ENCODE peak calls at places on chromosomes 6 and 20, in four cellular contexts. One of them, this sample, is unnamed.

GRCh38 chr20:6178537-6178936 is 55.7 kb upstream of the FERMT1 start:
- DNase-seq in bronchial epithelial cell: peak
- DNase-seq in ascending aorta: no peak
- DNase-seq in GM12865: no peak
- DNase-seq in this sample: peak

GRCh38 chr6:144063744-144064401 is 31.5 kb downstream of the SF3B5 start:
- DNase-seq in bronchial epithelial cell: peak
- DNase-seq in ascending aorta: peak
- DNase-seq in GM12865: peak
- DNase-seq in this sample: no peak

GRCh38 chr6:68941345-68941744 is 306.3 kb downstream of the ADGRB3 start:
- DNase-seq in bronchial epithelial cell: no peak
- DNase-seq in ascending aorta: no peak
- DNase-seq in GM12865: no peak
- DNase-seq in this sample: no peak

GRCh38 chr6:64776359-64776758 is 930.7 kb downstream of the EYS start:
- DNase-seq in bronchial epithelial cell: no peak
- DNase-seq in ascending aorta: no peak
- DNase-seq in GM12865: no peak
- DNase-seq in this sample: no peak

GRCh38 chr20:12217382-12217781 is 299.7 kb downstream of the BTBD3 start:
- DNase-seq in bronchial epithelial cell: no peak
- DNase-seq in ascending aorta: no peak
- DNase-seq in GM12865: no peak
- DNase-seq in this sample: no peak

GRCh38 chr20:36591854-36592641 is 13.5 kb upstream of the RAB5IF start:
- DNase-seq in bronchial epithelial cell: peak
- DNase-seq in ascending aorta: no peak
- DNase-seq in GM12865: no peak
- DNase-seq in this sample: peak

GRCh38 chr20:6579417-6579816 is 188.1 kb upstream of the BMP2 start:
- DNase-seq in bronchial epithelial cell: no peak
- DNase-seq in ascending aorta: no peak
- DNase-seq in GM12865: no peak
- DNase-seq in this sample: no peak

GRCh38 chr6:39053854-39054576 is 5.4 kb downstream of the GLP1R start:
- DNase-seq in bronchial epithelial cell: no peak
- DNase-seq in ascending aorta: no peak
- DNase-seq in GM12865: no peak
- DNase-seq in this sample: no peak

GRCh38 chr6:100449239-100449691 is 15.5 kb downstream of the SIM1 start:
- DNase-seq in bronchial epithelial cell: no peak
- DNase-seq in ascending aorta: no peak
- DNase-seq in GM12865: no peak
- DNase-seq in this sample: no peak

GRCh38 chr6:156507656-156508055 is 269.5 kb upstream of the ARID1B start:
- DNase-seq in bronchial epithelial cell: no peak
- DNase-seq in ascending aorta: no peak
- DNase-seq in GM12865: no peak
- DNase-seq in this sample: no peak

GRCh38 chr20:23272176-23273029 is 78.2 kb upstream of the NXT1 start:
- DNase-seq in bronchial epithelial cell: no peak
- DNase-seq in ascending aorta: no peak
- DNase-seq in GM12865: no peak
- DNase-seq in this sample: no peak

GRCh38 chr6:138231399-138231886 is 13.2 kb upstream of the PBOV1 start:
- DNase-seq in bronchial epithelial cell: peak
- DNase-seq in ascending aorta: no peak
- DNase-seq in GM12865: no peak
- DNase-seq in this sample: no peak

GRCh38 chr20:34732523-34732922 is 28.4 kb downstream of the TP53INP2 start:
- DNase-seq in bronchial epithelial cell: no peak
- DNase-seq in ascending aorta: no peak
- DNase-seq in GM12865: no peak
- DNase-seq in this sample: no peak

GRCh38 chr20:34713194-34713943 is 9.2 kb downstream of the TP53INP2 start:
- DNase-seq in bronchial epithelial cell: peak
- DNase-seq in ascending aorta: no peak
- DNase-seq in GM12865: peak
- DNase-seq in this sample: peak

GRCh38 chr20:49677777-49678758 is 35.6 kb downstream of the B4GALT5 start:
- DNase-seq in bronchial epithelial cell: no peak
- DNase-seq in ascending aorta: no peak
- DNase-seq in GM12865: no peak
- DNase-seq in this sample: no peak

GRCh38 chr20:11316244-11316643 is 601.4 kb upstream of the BTBD3 start:
- DNase-seq in bronchial epithelial cell: no peak
- DNase-seq in ascending aorta: no peak
- DNase-seq in GM12865: no peak
- DNase-seq in this sample: no peak

GRCh38 chr6:146664871-146665270 is 66.1 kb downstream of the ADGB start:
- DNase-seq in bronchial epithelial cell: no peak
- DNase-seq in ascending aorta: no peak
- DNase-seq in GM12865: no peak
- DNase-seq in this sample: peak

GRCh38 chr6:41784581-41785171 is 2.8 kb upstream of the TOMM6 start:
- DNase-seq in bronchial epithelial cell: peak
- DNase-seq in ascending aorta: no peak
- DNase-seq in GM12865: no peak
- DNase-seq in this sample: no peak

GRCh38 chr6:125421853-125422252 is 120.1 kb upstream of the HDDC2 start:
- DNase-seq in bronchial epithelial cell: peak
- DNase-seq in ascending aorta: peak
- DNase-seq in GM12865: no peak
- DNase-seq in this sample: peak

GRCh38 chr6:132731086-132731485 is 17.2 kb upstream of the VNN1 start:
- DNase-seq in bronchial epithelial cell: peak
- DNase-seq in ascending aorta: no peak
- DNase-seq in GM12865: no peak
- DNase-seq in this sample: no peak

GRCh38 chr6:35376282-35376681 is 33.9 kb downstream of the PPARD start:
- DNase-seq in bronchial epithelial cell: no peak
- DNase-seq in ascending aorta: no peak
- DNase-seq in GM12865: no peak
- DNase-seq in this sample: no peak

GRCh38 chr6:46011241-46012085 is 4.2 kb downstream of the CLIC5 start:
- DNase-seq in bronchial epithelial cell: no peak
- DNase-seq in ascending aorta: no peak
- DNase-seq in GM12865: peak
- DNase-seq in this sample: no peak

GRCh38 chr20:25867776-25868649 is 171.4 kb upstream of the ZNF337 start:
- DNase-seq in bronchial epithelial cell: peak
- DNase-seq in ascending aorta: peak
- DNase-seq in GM12865: peak
- DNase-seq in this sample: peak

GRCh38 chr20:36808317-36809257 is 35.0 kb upstream of the DSN1 start:
- DNase-seq in bronchial epithelial cell: peak
- DNase-seq in ascending aorta: peak
- DNase-seq in GM12865: peak
- DNase-seq in this sample: peak

GRCh38 chr20:36848078-36848660 is 27.8 kb upstream of the TLDC2 start:
- DNase-seq in bronchial epithelial cell: no peak
- DNase-seq in ascending aorta: peak
- DNase-seq in GM12865: no peak
- DNase-seq in this sample: peak

GRCh38 chr6:165272585-165272984 is 36.8 kb downstream of the C6orf118 start:
- DNase-seq in bronchial epithelial cell: no peak
- DNase-seq in ascending aorta: no peak
- DNase-seq in GM12865: no peak
- DNase-seq in this sample: no peak

GRCh38 chr6:32835167-32835893 is 3.2 kb downstream of the TAP2 start:
- DNase-seq in bronchial epithelial cell: no peak
- DNase-seq in ascending aorta: no peak
- DNase-seq in GM12865: no peak
- DNase-seq in this sample: no peak

GRCh38 chr6:74167951-74168350 is 471.9 kb downstream of the CD109 start:
- DNase-seq in bronchial epithelial cell: no peak
- DNase-seq in ascending aorta: no peak
- DNase-seq in GM12865: no peak
- DNase-seq in this sample: peak

GRCh38 chr20:46374383-46374782 is 32.0 kb downstream of the ELMO2 start:
- DNase-seq in bronchial epithelial cell: no peak
- DNase-seq in ascending aorta: no peak
- DNase-seq in GM12865: no peak
- DNase-seq in this sample: no peak

GRCh38 chr6:18432180-18432579 is 45.0 kb downstream of the RNF144B start:
- DNase-seq in bronchial epithelial cell: peak
- DNase-seq in ascending aorta: no peak
- DNase-seq in GM12865: no peak
- DNase-seq in this sample: peak

GRCh38 chr6:148700047-148700712 is 46.6 kb upstream of the UST start:
- DNase-seq in bronchial epithelial cell: no peak
- DNase-seq in ascending aorta: no peak
- DNase-seq in GM12865: no peak
- DNase-seq in this sample: peak
- TF ChIP-seq CTCF in bronchial epithelial cell: no peak
- TF ChIP-seq CTCF in ascending aorta: no peak
- TF ChIP-seq CTCF in GM12865: no peak
- TF ChIP-seq CTCF in this sample: no peak

GRCh38 chr20:542777-543368 is 717 bp downstream of the CSNK2A1 start:
- DNase-seq in bronchial epithelial cell: no peak
- DNase-seq in ascending aorta: no peak
- DNase-seq in GM12865: peak
- DNase-seq in this sample: no peak

GRCh38 chr20:537983-538382 is 5.6 kb downstream of the CSNK2A1 start:
- DNase-seq in bronchial epithelial cell: no peak
- DNase-seq in ascending aorta: no peak
- DNase-seq in GM12865: no peak
- DNase-seq in this sample: no peak

GRCh38 chr20:539236-539635 is 4.4 kb downstream of the CSNK2A1 start:
- DNase-seq in bronchial epithelial cell: no peak
- DNase-seq in ascending aorta: no peak
- DNase-seq in GM12865: no peak
- DNase-seq in this sample: no peak

GRCh38 chr20:540391-541201 is 3.0 kb downstream of the CSNK2A1 start:
- DNase-seq in bronchial epithelial cell: no peak
- DNase-seq in ascending aorta: no peak
- DNase-seq in GM12865: no peak
- DNase-seq in this sample: no peak

DNA sequence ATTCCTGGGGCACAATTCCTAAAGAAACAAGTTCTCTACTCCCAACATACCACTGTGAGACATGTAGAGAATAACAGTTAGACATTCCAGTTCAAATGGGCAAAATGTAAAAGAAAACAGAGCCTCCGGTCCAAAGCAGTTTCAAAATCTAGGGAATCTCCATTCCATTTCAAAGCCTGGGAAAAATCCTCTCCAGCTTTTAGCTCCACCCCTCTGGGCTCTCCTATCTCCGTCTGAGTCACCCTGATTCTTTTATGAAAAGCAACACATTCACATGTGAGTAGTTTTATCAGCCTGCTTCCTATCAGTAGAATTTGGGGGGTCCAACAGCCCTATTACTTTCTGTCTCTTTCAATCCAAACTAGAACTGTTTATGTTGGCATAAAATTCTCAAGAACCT is 3.7 kb downstream of the CSNK2A1 start:
- DNase-seq in bronchial epithelial cell: peak
- DNase-seq in ascending aorta: no peak
- DNase-seq in GM12865: no peak
- DNase-seq in this sample: peak
- H3K4me3 ChIP-seq in bronchial epithelial cell: no peak
- H3K4me3 ChIP-seq in ascending aorta: no peak
- H3K4me3 ChIP-seq in GM12865: no peak
- H3K4me3 ChIP-seq in this sample: no peak

DNA sequence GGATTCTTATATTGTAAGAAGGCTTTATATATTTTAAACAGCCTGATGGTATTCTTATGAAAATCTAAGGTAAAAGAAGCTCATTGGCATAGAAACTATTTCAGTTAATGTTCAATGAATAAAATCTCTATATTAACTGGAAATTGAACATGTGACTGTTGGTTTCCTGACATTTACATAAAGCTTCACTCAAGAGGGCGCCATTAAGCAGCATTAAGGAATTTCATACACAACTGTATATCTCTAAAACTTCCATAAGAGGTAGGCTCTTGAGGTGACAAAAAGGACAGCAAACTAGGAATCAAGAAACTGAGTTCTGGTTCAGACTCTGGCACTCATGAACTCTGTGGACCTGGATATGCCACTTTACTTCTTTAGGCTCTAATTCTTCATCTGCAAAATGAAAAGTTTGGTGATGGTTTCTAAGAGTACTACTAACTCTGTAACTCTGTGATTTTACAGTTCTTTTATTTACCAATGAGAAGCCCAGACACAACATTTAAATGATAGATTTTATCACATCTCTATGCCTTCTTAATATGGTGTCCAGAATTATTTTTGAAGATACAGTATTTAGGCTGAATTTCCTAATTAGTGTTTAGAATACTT is 147.5 kb downstream of the FLRT3 start:
- DNase-seq in bronchial epithelial cell: peak
- DNase-seq in ascending aorta: no peak
- DNase-seq in GM12865: peak
- DNase-seq in this sample: peak
- TF ChIP-seq CTCF in bronchial epithelial cell: peak
- TF ChIP-seq CTCF in ascending aorta: no peak
- TF ChIP-seq CTCF in GM12865: peak
- TF ChIP-seq CTCF in this sample: peak

GRCh38 chr20:60845146-60845545 is 406.9 kb upstream of the CDH4 start:
- DNase-seq in bronchial epithelial cell: no peak
- DNase-seq in ascending aorta: no peak
- DNase-seq in GM12865: no peak
- DNase-seq in this sample: no peak
- H3K4me3 ChIP-seq in bronchial epithelial cell: no peak
- H3K4me3 ChIP-seq in ascending aorta: no peak
- H3K4me3 ChIP-seq in GM12865: no peak
- H3K4me3 ChIP-seq in this sample: no peak

GRCh38 chr6:140441256-140441655 is 1066.8 kb upstream of the CITED2 start:
- DNase-seq in bronchial epithelial cell: no peak
- DNase-seq in ascending aorta: peak
- DNase-seq in GM12865: peak
- DNase-seq in this sample: peak
- TF ChIP-seq CTCF in bronchial epithelial cell: peak
- TF ChIP-seq CTCF in ascending aorta: peak
- TF ChIP-seq CTCF in GM12865: peak
- TF ChIP-seq CTCF in this sample: peak